ENCODE peak calls at places on chromosome 11, in nine cellular contexts. M is EH; Y is RWPE1; O is effector memory CD8-positive, alpha-beta T cell; A is activated T-cell treated with anti-CD3 and anti-CD28 coated beads for 4 hours; J is mucosa of descending colon; D is tibial artery; C is tibial nerve; X is CD4-positive, CD25-positive, alpha-beta regulatory T cell. T is an unnamed sample.

GRCh38 chr11:68081691-68082090 is 39.5 kb downstream of the CHKA start:
- DNase-seq in Y (no peak), C (no peak), A (no peak), D (no peak), M (no peak), J (no peak), X (no peak), O (no peak), T (no peak)

GRCh38 chr11:126465573-126466287 is 110.2 kb downstream of the ST3GAL4 start:
- DNase-seq in X (peak; percentile 89), J (peak; percentile 24), O (peak; percentile 13), M (peak; percentile 68), Y (no peak), C (no peak), D (no peak), A (no peak), T (no peak)

GRCh38 chr11:102287963-102288744 is 29.1 kb upstream of the BIRC3 start:
- DNase-seq in X (peak; percentile 79), A (peak; percentile 27), O (peak; percentile 29), J (peak; percentile 68), Y (peak; percentile 68), M (peak; percentile 81), D (no peak), C (peak; percentile 67), T (no peak)

GRCh38 chr11:60378359-60378758 is at the start of gene MS4A7:
- DNase-seq in M (no peak), J (peak; percentile 39), A (no peak), D (peak; percentile 37), Y (no peak), X (peak; percentile 24), C (peak; percentile 20), O (no peak), T (no peak)

GRCh38 chr11:124669193-124669592 is 4.3 kb downstream of the SIAE start:
- DNase-seq in A (peak; percentile 31), D (peak; percentile 25), M (peak; percentile 58), C (peak; percentile 78), Y (peak; percentile 71), O (peak; percentile 46), X (peak; percentile 62), J (peak; percentile 81), T (no peak)

GRCh38 chr11:42494459-42494858 is 817.3 kb upstream of the API5 start:
- DNase-seq in M (no peak), J (no peak), C (no peak), O (no peak), D (no peak), Y (no peak), X (no peak), A (no peak), T (no peak)

GRCh38 chr11:19246816-19247215 is 6.1 kb upstream of the E2F8 start:
- DNase-seq in J (no peak), Y (no peak), D (no peak), A (no peak), X (no peak), O (no peak), C (no peak), M (no peak), T (no peak)

GRCh38 chr11:61693897-61694840 is 14.0 kb downstream of the DAGLA start:
- DNase-seq in M (peak; percentile 17), J (peak; percentile 64), Y (no peak), X (no peak), A (no peak), O (no peak), C (no peak), D (no peak), T (no peak)

GRCh38 chr11:13535819-13536218 is 40.0 kb upstream of the PTH start:
- DNase-seq in M (no peak), A (no peak), X (no peak), D (no peak), Y (no peak), C (no peak), J (no peak), O (no peak), T (no peak)

GRCh38 chr11:123719452-123719851 is 22.0 kb downstream of the ZNF202 start:
- DNase-seq in Y (no peak), X (no peak), M (peak; percentile 60), D (no peak), C (no peak), O (no peak), J (no peak), A (no peak), T (no peak)

GRCh38 chr11:126163074-126163700 is 48.3 kb downstream of the RPUSD4 start:
- DNase-seq in A (no peak), J (no peak), Y (peak; percentile 61), C (no peak), O (no peak), M (peak; percentile 93), X (no peak), D (no peak), T (peak; percentile 21)

GRCh38 chr11:45150943-45151342 is 4.5 kb downstream of the PRDM11 start:
- DNase-seq in Y (no peak), D (no peak), M (no peak), X (no peak), O (no peak), A (no peak), J (no peak), C (no peak), T (no peak)

GRCh38 chr11:101860694-101861371 is 54.0 kb upstream of the CEP126 start:
- DNase-seq in Y (peak; percentile 71), M (peak; percentile 75), O (peak; percentile 4), C (peak; percentile 41), D (peak; percentile 26), X (peak; percentile 35), A (peak; percentile 3), J (peak; percentile 63), T (no peak)

GRCh38 chr11:69567951-69568808 is 72.8 kb upstream of the CCND1 start:
- DNase-seq in Y (no peak), J (no peak), M (peak; percentile 64), C (no peak), D (no peak), X (no peak), A (no peak), O (no peak), T (no peak)

GRCh38 chr11:101323997-101324396 is 194.4 kb upstream of the PGR start:
- DNase-seq in X (no peak), J (peak; percentile 6), M (no peak), O (no peak), D (no peak), A (no peak), Y (no peak), C (no peak), T (no peak)

GRCh38 chr11:68200639-68201038 is 12.5 kb downstream of the KMT5B start:
- DNase-seq in J (no peak), D (no peak), O (no peak), Y (no peak), A (no peak), C (no peak), X (no peak), M (peak; percentile 62), T (no peak)

GRCh38 chr11:59669611-59670009 is 773 bp upstream of the PATL1 start:
- DNase-seq in D (peak; percentile 41), M (peak; percentile 66), X (no peak), A (no peak), J (peak; percentile 51), C (peak; percentile 31), Y (peak; percentile 45), O (no peak), T (no peak)

GRCh38 chr11:81218440-81218839 is 1515.2 kb downstream of the FAM181B start:
- DNase-seq in X (no peak), J (no peak), A (no peak), O (no peak), M (no peak), Y (no peak), D (no peak), C (no peak), T (no peak)

GRCh38 chr11:1224491-1225385 is 1.9 kb downstream of the MUC5B start:
- DNase-seq in J (peak; percentile 68), Y (no peak), A (no peak), M (no peak), X (no peak), O (no peak), C (no peak), D (no peak), T (no peak)

GRCh38 chr11:133467686-133468085 is 64.6 kb downstream of the OPCML start:
- DNase-seq in O (no peak), D (no peak), J (no peak), C (no peak), A (no peak), Y (no peak), M (no peak), X (no peak), T (no peak)

GRCh38 chr11:1836011-1836945 is 1.5 kb downstream of the SYT8 start:
- DNase-seq in O (no peak), A (no peak), D (no peak), Y (no peak), X (no peak), C (no peak), M (no peak), J (no peak), T (no peak)

GRCh38 chr11:59833602-59834001 is 11.7 kb downstream of the CBLIF start:
- DNase-seq in A (no peak), J (no peak), M (no peak), Y (no peak), C (no peak), O (no peak), D (no peak), X (no peak), T (no peak)

GRCh38 chr11:80773919-80774318 is 1333.1 kb upstream of the TENM4 start:
- DNase-seq in J (no peak), O (no peak), C (no peak), Y (no peak), X (no peak), A (no peak), M (no peak), D (no peak), T (no peak)

GRCh38 chr11:93166194-93166593 is 31.6 kb downstream of the SLC36A4 start:
- DNase-seq in X (no peak), A (no peak), M (no peak), Y (no peak), O (no peak), D (no peak), C (no peak), J (no peak), T (no peak)

GRCh38 chr11:119416606-119417580 is 6.1 kb downstream of the THY1 start:
- DNase-seq in X (no peak), O (no peak), M (peak; percentile 85), C (no peak), Y (no peak), A (no peak), J (no peak), D (no peak), T (no peak)

GRCh38 chr11:113151502-113151901 is 162.9 kb upstream of the TTC12 start:
- DNase-seq in J (no peak), Y (no peak), A (no peak), C (no peak), X (no peak), O (no peak), M (no peak), D (no peak), T (no peak)

GRCh38 chr11:14189874-14190273 is 169.1 kb downstream of the RRAS2 start:
- DNase-seq in A (no peak), J (peak; percentile 12), D (peak; percentile 82), M (no peak), C (peak; percentile 74), Y (no peak), X (no peak), O (no peak), T (peak; percentile 13)

GRCh38 chr11:64910451-64911093 is 6.4 kb downstream of the ATG2A start:
- DNase-seq in A (no peak), C (no peak), J (no peak), M (no peak), D (no peak), X (no peak), Y (no peak), O (no peak), T (no peak)